ENCODE peak calls at places on chromosomes 6 and 20, in eight cellular contexts. B is RPMI7951, K is endothelial cell, I is memory B cell, D is frontal cortex, Y is T-helper 1 cell, A is colonic mucosa, V is BE2C. C is an unnamed sample.

GRCh38 chr6:157235600-157236039 is 87.7 kb downstream of the TMEM242 start:
- DNase-seq in B (peak; percentile 49), K (peak; percentile 64), I (no peak), D (peak; percentile 77), Y (peak; percentile 44), A (peak; percentile 67), V (no peak), C (peak; percentile 43)

GRCh38 chr6:126307859-126308258 is 32.1 kb upstream of the CENPW start:
- DNase-seq in B (peak; percentile 23), K (no peak), I (no peak), D (no peak), Y (no peak), A (no peak), V (peak; percentile 35), C (no peak)

GRCh38 chr6:101397199-101397598 is 3.7 kb downstream of the GRIK2 start:
- DNase-seq in B (no peak), K (no peak), I (no peak), D (no peak), Y (no peak), A (no peak), V (no peak), C (no peak)

GRCh38 chr20:25032478-25033183 is 25.3 kb downstream of the ACSS1 start:
- DNase-seq in B (peak; percentile 77), K (no peak), I (no peak), D (peak; percentile 58), Y (no peak), A (peak; percentile 69), V (no peak), C (no peak)

GRCh38 chr6:118618676-118619377 is 32.6 kb downstream of the CEP85L start:
- DNase-seq in B (peak; percentile 53), K (peak; percentile 63), I (peak; percentile 48), D (peak; percentile 20), Y (peak; percentile 57), A (peak; percentile 60), V (peak; percentile 61), C (peak; percentile 17)

GRCh38 chr20:21184810-21185209 is 58.9 kb downstream of the KIZ start:
- DNase-seq in B (no peak), K (no peak), I (no peak), D (no peak), Y (no peak), A (no peak), V (no peak), C (no peak)

GRCh38 chr6:54440549-54440948 is 132.3 kb downstream of the TINAG start:
- DNase-seq in B (no peak), K (no peak), I (no peak), D (no peak), Y (no peak), A (no peak), V (no peak), C (no peak)

GRCh38 chr20:19761853-19762252 is 3.8 kb downstream of the RIN2 start:
- DNase-seq in B (no peak), K (no peak), I (no peak), D (no peak), Y (no peak), A (no peak), V (no peak), C (no peak)

GRCh38 chr20:62235777-62236157 is 2.6 kb upstream of the OSBPL2 start:
- DNase-seq in B (no peak), K (no peak), I (no peak), D (no peak), Y (no peak), A (no peak), V (no peak), C (no peak)

GRCh38 chr20:35458388-35458787 is 3.0 kb downstream of the CEP250 start:
- DNase-seq in B (no peak), K (no peak), I (no peak), D (no peak), Y (no peak), A (no peak), V (no peak), C (no peak)

GRCh38 chr6:132053523-132053922 is 102.4 kb upstream of the CCN2 start:
- DNase-seq in B (no peak), K (no peak), I (no peak), D (no peak), Y (no peak), A (no peak), V (no peak), C (no peak)

GRCh38 chr20:4110885-4111284 is 95.5 kb upstream of the RNF24 start:
- DNase-seq in B (no peak), K (no peak), I (no peak), D (no peak), Y (no peak), A (no peak), V (no peak), C (no peak)

GRCh38 chr6:125519367-125519766 is 217.6 kb upstream of the HDDC2 start:
- DNase-seq in B (peak; percentile 13), K (no peak), I (no peak), D (no peak), Y (no peak), A (no peak), V (no peak), C (no peak)